ENCODE peak calls at places on chromosomes 6 and 20, in four cellular contexts. R is M059J, T is GM23248, W is iris pigment epithelial cell. Y is an unnamed sample.

GRCh38 chr6:105402090-105402980 is 547 bp downstream of the PREP start:
- DNase-seq in R (peak; percentile 50), T (peak; percentile 70), W (peak; percentile 51), Y (peak; percentile 48)

GRCh38 chr6:36985384-36985962 is 523 bp downstream of the MTCH1 start:
- DNase-seq in T (peak; percentile 40), W (no peak), R (peak; percentile 38), Y (no peak)

GRCh38 chr20:23607497-23608245 is 2.0 kb upstream of the CST9 start:
- DNase-seq in R (no peak), T (no peak), W (no peak), Y (no peak)

GRCh38 chr6:142850653-142851434 is 94.1 kb downstream of the HIVEP2 start:
- DNase-seq in R (peak; percentile 82), W (peak; percentile 82), T (peak; percentile 83), Y (peak; percentile 54)

GRCh38 chr6:41784581-41785171 is 2.8 kb upstream of the TOMM6 start:
- DNase-seq in W (no peak), R (peak; percentile 32), T (no peak), Y (no peak)

GRCh38 chr6:156963712-156964700 is 186.8 kb downstream of the ARID1B start:
- DNase-seq in W (peak; percentile 72), T (peak; percentile 64), R (peak; percentile 52), Y (peak; percentile 43)

GRCh38 chr6:5205877-5206840 is 54.6 kb downstream of the LYRM4 start:
- DNase-seq in R (peak; percentile 29), W (peak; percentile 89), T (peak; percentile 72), Y (peak; percentile 66)

GRCh38 chr6:112760831-112761230 is 413.7 kb downstream of the RFPL4B start:
- DNase-seq in T (peak; percentile 13), R (peak; percentile 32), W (peak; percentile 22), Y (no peak)

GRCh38 chr6:139252018-139252390 is 39.8 kb downstream of the TXLNB start:
- DNase-seq in R (no peak), T (no peak), W (no peak), Y (no peak)

Y was measured in astrocyte of the spinal cord.